ENCODE peak calls at places on chromosome 20, in five cellular contexts. Y is PC-3, T is neural progenitor cell, A is GM23248, I is spleen. F is an unnamed sample.

GRCh38 chr20:21124190-21124589 is 1.7 kb upstream of the KIZ start:
- DNase-seq in T (no peak), A (no peak), I (no peak), Y (no peak), F (no peak)

GRCh38 chr20:38714308-38714707 is 10.0 kb upstream of the SLC32A1 start:
- DNase-seq in A (no peak), Y (no peak), T (peak), I (no peak), F (no peak)

GRCh38 chr20:11799131-11799800 is 118.4 kb upstream of the BTBD3 start:
- DNase-seq in Y (peak), A (no peak), T (no peak), I (no peak), F (no peak)

GRCh38 chr20:47274449-47275108 is 81.9 kb downstream of the ZMYND8 start:
- DNase-seq in I (no peak), T (no peak), Y (peak), A (peak), F (no peak)

GRCh38 chr20:49215232-49215631 is 4.0 kb upstream of the DDX27 start:
- DNase-seq in I (no peak), A (no peak), Y (no peak), T (no peak), F (no peak)

GRCh38 chr20:41649489-41649888 is 31.3 kb upstream of the CHD6 start:
- DNase-seq in Y (no peak), I (no peak), T (no peak), A (no peak), F (no peak)

GRCh38 chr20:61500791-61501321 is 248.8 kb downstream of the CDH4 start:
- DNase-seq in T (no peak), Y (no peak), A (peak), I (no peak), F (no peak)

GRCh38 chr20:47373206-47373722 is 16.8 kb upstream of the ZMYND8 start:
- DNase-seq in A (no peak), T (no peak), Y (no peak), I (no peak), F (no peak)

GRCh38 chr20:57439432-57439831 is 48.2 kb downstream of the RBM38 start:
- DNase-seq in I (peak), Y (peak), A (peak), T (no peak), F (peak)

GRCh38 chr20:58714340-58714922 is 21.8 kb downstream of the NPEPL1 start:
- DNase-seq in T (no peak), Y (no peak), I (peak), A (no peak), F (no peak)

GRCh38 chr20:36604952-36605308 is 649 bp upstream of the RAB5IF start:
- DNase-seq in I (peak), Y (no peak), T (peak), A (no peak), F (no peak)

GRCh38 chr20:33165416-33166055 is 2.4 kb upstream of the BPIFA2 start:
- DNase-seq in A (no peak), T (no peak), Y (no peak), I (no peak), F (no peak)

GRCh38 chr20:47768016-47768953 is 17.0 kb downstream of the SULF2 start:
- DNase-seq in A (no peak), Y (no peak), I (no peak), T (no peak), F (no peak)